ENCODE peak calls at places on chromosomes 4 and X, in four cellular contexts. I, U, Y and M are unnamed samples.

GRCh38 chr4:80206541-80207171 is 9.4 kb downstream of the PRDM8 start:
- DNase-seq in I (no peak), U (no peak), Y (peak), M (no peak)

GRCh38 chr4:10013722-10014121 is 7.6 kb downstream of the SLC2A9 start:
- DNase-seq in Y (no peak), I (peak), U (peak), M (no peak)

GRCh38 chrX:116667346-116667745 is 204.6 kb upstream of the CT83 start:
- DNase-seq in I (no peak), U (no peak), Y (no peak), M (no peak)

GRCh38 chrX:40962793-40963407 is 122.3 kb upstream of the USP9X start:
- DNase-seq in U (no peak), I (no peak), Y (no peak), M (no peak)

GRCh38 chrX:103101280-103102042 is 8.5 kb upstream of the NXF3 start:
- DNase-seq in Y (no peak), I (no peak), U (no peak), M (no peak)

GRCh38 chr4:10074767-10075105 is 41.9 kb downstream of the WDR1 start:
- DNase-seq in I (no peak), Y (peak), U (peak), M (no peak)

GRCh38 chrX:39773150-39773549 is 324.6 kb downstream of the BCOR start:
- DNase-seq in Y (no peak), U (no peak), I (no peak), M (no peak)

GRCh38 chr4:87427518-87427868 is 5.1 kb downstream of the NUDT9 start:
- DNase-seq in Y (no peak), I (no peak), U (no peak), M (no peak)

GRCh38 chr4:38131371-38132139 is 171.4 kb downstream of the PTTG2 start:
- DNase-seq in I (peak), Y (no peak), U (no peak), M (no peak)

GRCh38 chr4:73714647-73715046 is 25.7 kb upstream of the CXCL8 start:
- DNase-seq in I (no peak), U (no peak), Y (no peak), M (no peak)

GRCh38 chr4:155780773-155781172 is 22.0 kb downstream of the GUCY1B1 start:
- DNase-seq in Y (peak), I (no peak), U (no peak), M (no peak)

GRCh38 chr4:102492531-102493241 is 8.5 kb upstream of the NFKB1 start:
- DNase-seq in U (no peak), I (no peak), Y (peak), M (no peak)
- TF ChIP-seq CTCF in U (no peak), I (no peak), Y (no peak), M (no peak)

DNA sequence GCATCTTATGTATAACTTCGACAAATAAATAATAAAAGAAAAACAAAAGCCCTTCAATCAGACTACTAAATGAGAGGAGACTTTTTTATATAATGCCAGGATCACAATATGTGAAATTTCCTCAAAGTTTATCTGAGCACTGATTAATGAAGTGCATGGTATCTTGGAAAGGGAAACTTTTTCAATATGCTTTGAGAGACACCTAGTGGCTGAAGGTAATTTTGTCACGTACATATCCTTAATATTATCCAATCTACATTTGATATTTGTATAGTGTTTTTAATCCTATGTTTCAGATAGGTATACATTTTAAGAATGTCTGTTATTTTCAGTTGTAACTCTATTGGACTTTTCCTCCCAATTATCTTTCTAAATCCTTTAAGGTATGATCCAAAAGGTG is 146.8 kb downstream of the KLHL4 start:
- DNase-seq in U (no peak), I (no peak), Y (peak), M (no peak)
- TF ChIP-seq CTCF in U (peak), I (peak), Y (peak), M (peak)

GRCh38 chr4:46274717-46275116 is 115.2 kb downstream of the GABRA2 start:
- DNase-seq in U (no peak), I (no peak), Y (no peak), M (no peak)
- TF ChIP-seq CTCF in U (peak), I (no peak), Y (peak), M (no peak)

DNA sequence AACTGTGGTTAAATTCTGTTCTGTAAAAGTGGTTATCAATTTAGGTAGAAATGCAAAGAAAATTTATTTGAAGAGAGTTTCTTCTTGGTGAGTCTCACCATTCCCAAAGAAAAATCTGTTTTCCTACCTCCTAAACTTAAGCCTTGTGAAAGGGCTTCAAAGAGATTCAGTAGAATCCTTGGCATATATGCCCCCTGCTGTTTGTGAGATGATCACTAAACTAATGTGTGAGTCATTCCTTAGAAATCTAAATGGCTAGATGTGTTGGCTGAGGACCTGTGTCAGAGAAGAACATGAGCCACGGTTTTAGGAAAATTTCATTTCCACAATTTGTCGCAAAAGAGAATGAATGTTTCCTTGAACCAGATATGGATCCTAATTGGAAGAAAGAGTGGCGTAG is 260.9 kb downstream of the SLC7A11 start:
- DNase-seq in Y (peak), U (peak), I (no peak), M (no peak)
- TF ChIP-seq CTCF in Y (peak), U (peak), I (no peak), M (no peak)

GRCh38 chr4:11424000-11424399 is 4.7 kb downstream of the HS3ST1 start:
- DNase-seq in I (no peak), U (no peak), Y (peak), M (no peak)
- TF ChIP-seq CTCF in I (no peak), U (peak), Y (no peak), M (no peak)

GRCh38 chrX:108443065-108443464 is 3.4 kb downstream of the COL4A5 start:
- DNase-seq in U (no peak), Y (no peak), I (no peak), M (no peak)
- TF ChIP-seq CTCF in U (no peak), Y (no peak), I (no peak), M (no peak)

GRCh38 chr4:710116-710515 is 4.5 kb downstream of the PCGF3 start:
- DNase-seq in U (no peak), Y (no peak), I (no peak), M (no peak)

GRCh38 chr4:712093-712492 is 6.5 kb downstream of the PCGF3 start:
- DNase-seq in Y (no peak), I (no peak), U (no peak), M (no peak)

GRCh38 chr4:709348-709747 is 3.7 kb downstream of the PCGF3 start:
- DNase-seq in I (no peak), Y (no peak), U (no peak), M (no peak)

GRCh38 chr4:712916-713632 is 7.4 kb downstream of the PCGF3 start:
- DNase-seq in Y (no peak), I (no peak), U (no peak), M (no peak)

GRCh38 chr4:710916-711315 is 5.3 kb downstream of the PCGF3 start:
- DNase-seq in U (no peak), Y (no peak), I (no peak), M (no peak)
- TF ChIP-seq CTCF in U (no peak), Y (no peak), I (no peak), M (no peak)

GRCh38 chrX:9622128-9622527 is 143.5 kb downstream of the GPR143 start:
- DNase-seq in Y (no peak), U (no peak), I (no peak), M (no peak)

GRCh38 chrX:9614016-9614415 is 149.2 kb downstream of the TBL1X start:
- DNase-seq in U (peak), Y (peak), I (no peak), M (no peak)

GRCh38 chrX:9619581-9619980 is 146.1 kb downstream of the GPR143 start:
- DNase-seq in U (no peak), Y (no peak), I (no peak), M (no peak)
- TF ChIP-seq CTCF in U (no peak), Y (no peak), I (no peak), M (no peak)